ENCODE peak calls at places on chromosomes 13 and 19, in five cellular contexts. One of them, this sample, is unnamed.

GRCh38 chr19:40831502-40832430 is 18.5 kb downstream of the CYP2A6 start:
- DNase-seq in NT2/D1: no peak
- DNase-seq in GM12878: no peak
- DNase-seq in HepG2: peak; percentile 96
- DNase-seq in H1: no peak
- DNase-seq in this sample: peak; percentile 37

GRCh38 chr13:30186644-30187431 is 120.5 kb downstream of the KATNAL1 start:
- DNase-seq in HepG2: no peak
- DNase-seq in NT2/D1: no peak
- DNase-seq in H1: no peak
- DNase-seq in GM12878: no peak
- DNase-seq in this sample: no peak

GRCh38 chr19:34382471-34382870 is 17.5 kb downstream of the GPI start:
- DNase-seq in HepG2: no peak
- DNase-seq in GM12878: no peak
- DNase-seq in NT2/D1: no peak
- DNase-seq in H1: no peak
- DNase-seq in this sample: no peak

GRCh38 chr19:45508931-45509691 is 1.8 kb downstream of the VASP start:
- DNase-seq in GM12878: peak; percentile 69
- DNase-seq in HepG2: peak; percentile 63
- DNase-seq in NT2/D1: no peak
- DNase-seq in H1: peak; percentile 74
- DNase-seq in this sample: peak; percentile 56

GRCh38 chr19:3243851-3244700 is 19.6 kb downstream of the CELF5 start:
- DNase-seq in H1: peak; percentile 81
- DNase-seq in GM12878: no peak
- DNase-seq in HepG2: peak; percentile 55
- DNase-seq in NT2/D1: peak; percentile 51
- DNase-seq in this sample: peak; percentile 58

GRCh38 chr13:85405316-85405897 is 393.8 kb downstream of the SLITRK6 start:
- DNase-seq in GM12878: no peak
- DNase-seq in NT2/D1: no peak
- DNase-seq in H1: no peak
- DNase-seq in HepG2: no peak
- DNase-seq in this sample: no peak

GRCh38 chr19:2791876-2792275 is 6.6 kb downstream of the THOP1 start:
- DNase-seq in GM12878: no peak
- DNase-seq in NT2/D1: no peak
- DNase-seq in HepG2: no peak
- DNase-seq in H1: no peak
- DNase-seq in this sample: no peak

GRCh38 chr13:99028890-99029289 is 51.0 kb upstream of the DOCK9 start:
- DNase-seq in HepG2: no peak
- DNase-seq in GM12878: no peak
- DNase-seq in NT2/D1: peak; percentile 46
- DNase-seq in H1: peak; percentile 61
- DNase-seq in this sample: no peak

GRCh38 chr13:34647379-34647778 is 294.7 kb upstream of the NBEA start:
- DNase-seq in H1: no peak
- DNase-seq in NT2/D1: no peak
- DNase-seq in HepG2: no peak
- DNase-seq in GM12878: no peak
- DNase-seq in this sample: no peak

GRCh38 chr13:29402168-29402621 is 193.3 kb downstream of the SLC7A1 start:
- DNase-seq in NT2/D1: no peak
- DNase-seq in HepG2: no peak
- DNase-seq in GM12878: no peak
- DNase-seq in H1: no peak
- DNase-seq in this sample: no peak

GRCh38 chr19:30536975-30537374 is 164.8 kb downstream of the ZNF536 start:
- DNase-seq in H1: no peak
- DNase-seq in NT2/D1: no peak
- DNase-seq in GM12878: no peak
- DNase-seq in HepG2: no peak
- DNase-seq in this sample: no peak

DNA sequence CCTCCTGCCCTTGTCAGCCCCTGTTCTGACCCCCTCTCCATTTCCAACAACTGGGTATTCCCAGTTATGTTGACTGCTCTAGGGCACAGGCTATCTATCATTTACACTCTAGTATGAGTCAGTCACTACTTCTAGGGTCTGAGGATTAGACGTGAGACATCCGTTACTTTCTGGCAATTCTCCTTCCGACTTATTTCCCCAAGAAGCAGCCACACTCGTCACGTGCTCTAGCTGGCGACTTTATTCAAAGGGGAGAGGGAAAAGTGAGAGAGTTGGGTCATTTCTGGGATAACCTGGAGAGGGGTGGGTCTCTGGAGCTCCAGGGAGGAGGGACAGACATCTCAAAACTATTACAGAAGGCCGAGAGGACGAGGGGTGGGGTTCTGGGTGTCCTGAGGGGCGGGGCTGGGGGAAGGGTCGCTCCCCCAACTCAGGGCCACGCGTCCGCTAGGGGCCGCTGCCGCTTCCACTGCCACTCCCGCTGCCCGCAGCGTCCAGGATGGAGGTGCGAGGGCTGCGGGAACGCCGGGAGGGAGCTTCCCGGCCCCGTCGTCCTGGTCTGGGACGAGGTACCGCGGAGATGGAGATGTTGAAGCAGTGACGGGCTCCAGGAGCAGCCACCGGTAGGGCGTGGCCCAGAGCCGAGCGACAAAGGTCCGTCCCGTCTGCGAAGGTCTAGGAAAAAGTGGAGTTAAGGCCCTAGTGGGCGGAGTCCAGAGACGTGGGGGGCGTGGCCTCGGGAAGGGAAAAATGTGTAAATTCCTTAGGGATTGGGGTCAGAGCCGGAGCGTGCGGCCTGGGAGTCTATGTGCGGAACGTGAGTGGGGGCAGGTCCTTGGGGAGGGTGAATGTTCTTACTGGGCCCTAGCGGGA is 8.9 kb downstream of the RTBDN start:
- DNase-seq in HepG2: no peak
- DNase-seq in NT2/D1: peak; percentile 79
- DNase-seq in GM12878: no peak
- DNase-seq in H1: peak; percentile 98
- DNase-seq in this sample: peak; percentile 59
- TF ChIP-seq SUZ12 in HepG2: no peak
- TF ChIP-seq SUZ12 in NT2/D1: no peak
- TF ChIP-seq SUZ12 in GM12878: no peak
- TF ChIP-seq SUZ12 in H1: no peak
- TF ChIP-seq SUZ12 in this sample: no peak

DNA sequence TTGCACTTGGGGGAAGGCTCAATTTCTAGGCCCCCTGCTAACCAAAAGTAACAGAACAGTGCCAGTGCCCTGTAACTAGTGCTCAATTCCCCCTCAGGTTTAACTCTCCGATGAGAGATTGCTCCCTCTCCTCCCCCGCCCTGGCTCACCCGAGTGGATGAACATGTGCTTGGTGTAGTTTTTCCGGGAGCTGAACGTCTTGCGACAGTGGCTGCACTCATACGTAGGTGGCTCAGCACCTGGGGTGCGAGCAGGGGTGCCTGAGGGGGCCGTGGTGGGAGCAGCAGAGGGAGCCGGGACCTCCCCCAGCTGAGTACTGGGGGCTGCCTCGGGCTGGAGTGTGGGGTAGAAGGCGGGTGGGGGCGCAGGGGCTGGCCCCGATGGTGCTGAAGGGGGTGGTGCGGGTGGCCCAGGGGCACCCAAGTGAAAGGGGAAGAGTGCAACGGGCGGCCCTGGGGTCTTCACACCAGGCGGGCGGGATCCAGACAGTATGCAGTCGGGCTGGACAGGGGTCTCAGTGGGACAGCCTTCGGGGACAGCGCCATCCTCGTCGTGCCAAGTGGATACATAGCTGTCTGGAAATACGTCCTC is 3.3 kb downstream of the ZBTB45 start:
- DNase-seq in GM12878: no peak
- DNase-seq in HepG2: no peak
- DNase-seq in NT2/D1: no peak
- DNase-seq in H1: no peak
- DNase-seq in this sample: no peak
- TF ChIP-seq SUZ12 in GM12878: no peak
- TF ChIP-seq SUZ12 in HepG2: no peak
- TF ChIP-seq SUZ12 in NT2/D1: no peak
- TF ChIP-seq SUZ12 in H1: no peak
- TF ChIP-seq SUZ12 in this sample: no peak

DNA sequence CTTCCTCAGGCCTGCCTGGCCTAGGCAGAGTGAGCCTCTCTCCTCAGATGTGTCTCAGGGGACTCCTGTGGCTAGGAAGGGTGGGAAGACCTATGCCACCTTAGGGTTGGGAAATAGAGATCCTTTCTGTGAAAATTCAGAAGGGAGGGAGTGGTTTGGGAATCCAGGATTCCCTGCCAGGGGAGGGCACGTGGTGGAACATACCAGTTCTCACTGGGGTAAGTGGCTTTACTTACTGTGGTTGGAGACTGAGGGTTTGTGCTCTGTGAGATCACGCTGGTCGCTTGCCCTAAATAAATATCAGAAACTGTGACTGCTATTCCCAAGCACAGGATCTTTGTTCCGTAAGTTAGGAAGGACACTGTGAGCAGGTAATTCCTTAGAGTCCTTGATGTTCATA is 16.9 kb downstream of the CEACAM1 start:
- DNase-seq in H1: peak; percentile 42
- DNase-seq in GM12878: no peak
- DNase-seq in HepG2: no peak
- DNase-seq in NT2/D1: no peak
- DNase-seq in this sample: no peak
- TF ChIP-seq SUZ12 in H1: no peak
- TF ChIP-seq SUZ12 in GM12878: no peak
- TF ChIP-seq SUZ12 in HepG2: no peak
- TF ChIP-seq SUZ12 in NT2/D1: no peak
- TF ChIP-seq SUZ12 in this sample: no peak

GRCh38 chr13:91659583-91660415 is 261.4 kb downstream of the GPC5 start:
- DNase-seq in NT2/D1: no peak
- DNase-seq in H1: no peak
- DNase-seq in GM12878: peak; percentile 2
- DNase-seq in HepG2: no peak
- DNase-seq in this sample: no peak
- TF ChIP-seq SUZ12 in NT2/D1: no peak
- TF ChIP-seq SUZ12 in H1: no peak
- TF ChIP-seq SUZ12 in GM12878: no peak
- TF ChIP-seq SUZ12 in HepG2: no peak
- TF ChIP-seq SUZ12 in this sample: no peak

DNA sequence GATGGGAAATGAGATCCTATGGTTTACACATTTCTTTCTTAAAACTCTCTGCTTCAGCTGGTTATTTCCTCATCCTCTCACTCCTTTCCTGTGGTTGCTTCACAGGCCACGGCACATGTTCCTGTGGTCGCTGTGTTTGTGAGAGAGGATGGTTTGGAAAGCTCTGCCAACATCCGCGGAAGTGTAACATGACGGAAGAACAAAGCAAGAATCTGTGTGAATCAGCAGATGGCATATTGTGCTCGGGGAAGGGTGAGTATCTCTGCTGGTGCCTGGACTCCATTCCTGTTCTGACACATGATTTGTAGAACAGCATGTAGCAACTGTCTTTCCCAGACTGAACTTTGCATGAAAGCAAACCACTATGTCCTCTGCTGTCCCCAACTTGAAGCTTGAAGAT is 254.2 kb downstream of the ITGBL1 start:
- DNase-seq in H1: no peak
- DNase-seq in HepG2: peak; percentile 4
- DNase-seq in NT2/D1: no peak
- DNase-seq in GM12878: no peak
- DNase-seq in this sample: no peak
- TF ChIP-seq SUZ12 in H1: no peak
- TF ChIP-seq SUZ12 in HepG2: no peak
- TF ChIP-seq SUZ12 in NT2/D1: no peak
- TF ChIP-seq SUZ12 in GM12878: no peak
- TF ChIP-seq SUZ12 in this sample: no peak

GRCh38 chr19:54138777-54139256 is 1.3 kb downstream of the CNOT3 start:
- DNase-seq in NT2/D1: no peak
- DNase-seq in HepG2: no peak
- DNase-seq in H1: no peak
- DNase-seq in GM12878: no peak
- DNase-seq in this sample: no peak
- TF ChIP-seq SUZ12 in NT2/D1: no peak
- TF ChIP-seq SUZ12 in HepG2: no peak
- TF ChIP-seq SUZ12 in H1: no peak
- TF ChIP-seq SUZ12 in GM12878: no peak
- TF ChIP-seq SUZ12 in this sample: no peak

This sample was measured in HEK293T.